ENCODE peak calls at places on chromosomes 2 and 18, in seven cellular contexts. P is cardiac fibroblast; R is fibroblast of mammary gland; I is pancreas; L is transverse colon; Q is CD4-positive, CD25-positive, alpha-beta regulatory T cell; J is body of pancreas. H is an unnamed sample.

GRCh38 chr2:222915092-222915957 is 54.5 kb downstream of the ACSL3 start:
- DNase-seq in P (peak), R (peak), I (no peak), L (no peak), Q (no peak), J (no peak), H (no peak)

GRCh38 chr2:121245913-121246312 is 39.1 kb downstream of the TFCP2L1 start:
- DNase-seq in P (no peak), R (no peak), I (no peak), L (peak), Q (no peak), J (no peak), H (no peak)

GRCh38 chr2:237198144-237198900 is 112.6 kb downstream of the COPS8 start:
- DNase-seq in P (peak), R (peak), I (no peak), L (no peak), Q (no peak), J (no peak), H (no peak)

GRCh38 chr2:64946737-64947090 is 42.5 kb upstream of the SLC1A4 start:
- DNase-seq in P (no peak), R (no peak), I (no peak), L (no peak), Q (no peak), J (no peak), H (no peak)

GRCh38 chr2:29374823-29375222 is 259.6 kb downstream of the CLIP4 start:
- DNase-seq in P (no peak), R (no peak), I (peak), L (no peak), Q (no peak), J (peak), H (no peak)

GRCh38 chr18:29083545-29083944 is 906.6 kb upstream of the CDH2 start:
- DNase-seq in P (peak), R (peak), I (no peak), L (no peak), Q (no peak), J (no peak), H (no peak)

GRCh38 chr2:115412501-115412900 is 970.1 kb downstream of the DPP10 start:
- DNase-seq in P (peak), R (no peak), I (no peak), L (no peak), Q (no peak), J (no peak), H (no peak)

GRCh38 chr2:88658890-88659881 is 31.9 kb upstream of the EIF2AK3 start:
- DNase-seq in P (peak), R (peak), I (no peak), L (peak), Q (no peak), J (peak), H (no peak)

GRCh38 chr2:199261221-199261620 is 196.5 kb downstream of the SATB2 start:
- DNase-seq in P (peak), R (peak), I (no peak), L (no peak), Q (no peak), J (no peak), H (no peak)

GRCh38 chr18:44742741-44743311 is 62.1 kb downstream of the SETBP1 start:
- DNase-seq in P (peak), R (peak), I (peak), L (no peak), Q (no peak), J (peak), H (no peak)

GRCh38 chr2:238848566-238848940 is 668 bp downstream of the TWIST2 start:
- DNase-seq in P (no peak), R (no peak), I (no peak), L (no peak), Q (no peak), J (no peak), H (no peak)
- H3K4me3 ChIP-seq in P (peak), R (peak), I (no peak), L (peak), Q (no peak), J (no peak), H (peak)

GRCh38 chr2:69830045-69830905 is 815 bp downstream of the GMCL1 start:
- DNase-seq in P (peak), R (peak), I (peak), L (peak), Q (peak), J (peak), H (no peak)

GRCh38 chr2:69829243-69830044 is at the start of gene GMCL1:
- DNase-seq in P (peak), R (peak), I (peak), L (peak), Q (peak), J (peak), H (peak)

GRCh38 chr2:69828913-69829242 is 582 bp upstream of the GMCL1 start:
- DNase-seq in P (no peak), R (no peak), I (peak), L (no peak), Q (no peak), J (no peak), H (no peak)

GRCh38 chr2:69833752-69834151 is 4.3 kb downstream of the GMCL1 start:
- DNase-seq in P (no peak), R (no peak), I (no peak), L (no peak), Q (no peak), J (no peak), H (no peak)

GRCh38 chr2:69831354-69831905 is 2.0 kb downstream of the GMCL1 start:
- DNase-seq in P (no peak), R (no peak), I (no peak), L (no peak), Q (no peak), J (no peak), H (no peak)
- H3K4me3 ChIP-seq in P (no peak), R (no peak), I (no peak), L (no peak), Q (peak), J (no peak), H (no peak)

DNA sequence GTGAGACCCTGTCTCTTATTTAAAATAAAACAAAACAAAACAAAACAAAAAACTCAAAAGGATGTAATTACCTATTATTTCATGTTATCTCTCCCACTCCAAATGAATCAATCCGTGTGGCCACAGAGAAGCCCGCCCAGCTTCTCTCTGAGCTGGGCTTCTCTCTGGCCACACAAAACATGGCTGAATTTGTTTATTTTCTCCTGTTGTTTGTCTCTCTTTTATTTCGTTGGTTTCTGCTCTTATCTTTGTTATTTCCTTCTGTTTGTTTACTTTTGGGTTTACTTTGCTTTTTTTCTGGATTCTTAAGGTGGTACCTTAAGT is 1.5 kb upstream of the TRABD2A start:
- DNase-seq in P (no peak), R (no peak), I (no peak), L (no peak), Q (no peak), J (no peak), H (no peak)
- H3K4me3 ChIP-seq in P (no peak), R (no peak), I (no peak), L (no peak), Q (peak), J (no peak), H (no peak)

DNA sequence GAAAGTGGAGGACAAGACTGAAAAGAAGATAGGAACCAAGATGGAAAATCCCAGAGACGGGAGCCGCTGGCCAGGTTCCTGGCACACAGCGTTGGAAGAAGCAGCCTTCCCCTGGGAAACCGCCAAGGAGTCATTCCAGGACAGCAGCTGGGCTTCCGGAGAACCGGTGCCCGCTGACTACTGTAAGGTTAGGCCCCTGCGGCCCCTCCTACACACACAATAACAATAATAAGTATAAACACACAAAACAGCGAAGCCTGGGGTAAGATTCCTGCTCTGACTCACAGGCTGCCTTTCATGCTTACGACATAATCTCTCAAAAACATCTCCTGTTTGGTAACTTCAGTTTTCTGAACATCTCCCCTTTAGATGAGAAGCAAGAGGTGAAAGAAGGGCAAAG is 28.1 kb upstream of the MYCN start:
- DNase-seq in P (peak), R (peak), I (no peak), L (peak), Q (no peak), J (peak), H (no peak)
- H3K4me3 ChIP-seq in P (no peak), R (no peak), I (no peak), L (no peak), Q (no peak), J (no peak), H (no peak)

DNA sequence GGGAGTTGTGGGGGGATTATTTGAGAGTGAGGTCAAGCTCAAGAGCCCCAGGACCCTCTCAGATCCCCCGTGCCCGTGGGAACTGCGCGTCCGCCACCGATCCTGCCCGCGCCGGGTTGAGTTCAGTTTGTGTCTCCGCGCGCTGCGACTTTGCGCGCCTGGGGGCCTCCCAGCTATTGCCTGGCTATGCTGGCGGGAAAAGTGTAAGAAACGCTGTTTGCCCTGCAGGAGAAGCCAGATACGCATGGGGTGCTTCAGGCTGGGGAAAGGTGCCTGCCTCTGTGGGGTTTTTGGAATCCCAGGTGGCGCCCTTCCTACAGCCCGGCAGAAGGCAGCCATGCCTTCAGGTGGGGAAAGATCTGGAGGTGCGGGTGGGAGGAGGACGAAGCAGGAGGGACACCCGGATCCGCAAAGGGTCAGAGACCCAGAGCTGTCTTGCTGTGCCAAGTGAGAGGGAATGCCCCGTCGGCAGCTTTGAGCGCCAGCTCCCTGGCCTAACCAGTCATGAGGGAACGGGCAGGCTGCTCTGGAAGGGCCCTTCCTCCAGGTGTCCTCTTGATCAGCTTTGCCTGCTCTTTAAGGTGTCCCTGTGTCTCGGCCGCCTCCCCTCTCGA is 22.5 kb downstream of the TEX44 start:
- DNase-seq in P (no peak), R (no peak), I (no peak), L (peak), Q (no peak), J (no peak), H (no peak)
- H3K4me3 ChIP-seq in P (peak), R (no peak), I (peak), L (peak), Q (no peak), J (peak), H (peak)

DNA sequence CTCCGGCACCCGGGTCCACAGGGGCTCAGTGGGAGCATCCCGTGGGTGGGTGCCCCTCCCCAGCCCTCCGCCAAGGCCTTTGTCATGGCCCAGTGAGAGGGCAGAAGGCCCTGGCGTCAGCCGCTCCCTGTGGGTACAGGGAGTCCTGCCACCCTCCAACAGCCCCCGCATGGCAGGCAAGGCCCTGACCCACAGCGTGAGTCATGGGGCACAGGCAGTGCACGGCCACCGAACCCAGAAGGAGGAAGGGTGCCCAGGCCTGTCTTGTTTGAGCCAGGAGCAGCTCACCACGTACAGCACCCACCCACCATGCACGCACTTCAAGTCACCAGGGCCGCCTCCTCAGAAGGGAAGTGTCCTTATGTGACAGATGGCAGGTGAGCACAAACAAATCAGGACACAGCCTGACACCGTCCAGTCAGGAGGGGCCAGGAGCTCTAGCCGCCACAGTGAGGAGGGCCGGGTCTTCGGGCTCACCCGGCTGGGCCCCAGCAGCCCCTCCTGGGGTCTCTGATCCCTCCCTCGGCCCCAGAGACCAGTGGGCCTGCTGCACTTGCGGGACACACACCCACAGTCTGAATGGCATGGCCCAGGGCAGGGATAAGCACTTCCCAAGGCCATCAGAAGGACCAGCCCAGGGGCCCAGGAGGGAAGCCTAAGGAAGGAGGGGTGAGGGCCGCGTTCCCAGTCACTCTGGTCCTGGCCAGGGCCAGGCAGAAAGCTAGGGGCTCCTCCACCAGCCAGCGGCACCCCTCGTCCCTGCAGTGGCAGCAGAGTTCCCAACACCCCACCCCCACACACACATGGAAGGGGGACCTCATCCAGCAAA is 25.8 kb downstream of the BIN1 start:
- DNase-seq in P (no peak), R (peak), I (no peak), L (peak), Q (peak), J (no peak), H (no peak)
- H3K4me3 ChIP-seq in P (no peak), R (no peak), I (no peak), L (no peak), Q (peak), J (no peak), H (no peak)

DNA sequence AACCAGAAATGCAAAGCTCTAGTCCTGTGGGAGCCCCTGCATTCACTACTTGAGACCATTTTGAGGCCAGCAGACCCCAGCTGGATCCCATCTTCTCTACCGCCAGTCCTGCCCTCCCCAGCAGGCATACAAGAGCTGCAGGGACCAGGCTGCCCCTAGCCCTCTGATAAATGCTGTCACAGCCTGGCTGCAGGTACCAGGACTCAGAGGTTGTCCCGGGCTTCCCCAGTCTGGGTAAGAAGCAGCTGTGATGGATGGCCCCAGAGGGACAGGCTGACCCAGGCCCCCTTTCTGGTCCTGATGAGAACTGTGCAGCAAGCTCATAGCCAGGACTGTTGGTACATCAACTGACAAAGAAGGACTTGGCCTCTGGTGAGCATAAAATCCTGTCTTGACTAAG is 132.9 kb upstream of the APCDD1 start:
- DNase-seq in P (no peak), R (no peak), I (no peak), L (no peak), Q (no peak), J (no peak), H (no peak)
- H3K4me3 ChIP-seq in P (no peak), R (no peak), I (no peak), L (no peak), Q (no peak), J (no peak), H (no peak)

GRCh38 chr2:191638079-191638801 is 39.7 kb upstream of the NABP1 start:
- DNase-seq in P (no peak), R (no peak), I (no peak), L (no peak), Q (no peak), J (peak), H (no peak)
- H3K4me3 ChIP-seq in P (no peak), R (no peak), I (no peak), L (no peak), Q (peak), J (no peak), H (no peak)

H was measured in neuronal stem cell.